ENCODE peak calls at places on chromosomes 4 and X, in ten cellular contexts. G is PC-3; K is Caco-2; Y is upper lobe of right lung; V is OCI-LY7; Q is mucosa of descending colon; E is CD8-positive, alpha-beta T cell; U is SJCRH30; R is lower lobe of right lung; X is tibial nerve. C is an unnamed sample.

GRCh38 chr4:57074753-57075152 is 35.4 kb downstream of the IGFBP7 start:
- DNase-seq in K (no peak), R (no peak), V (no peak), G (peak; percentile 32), Q (no peak), X (no peak), Y (no peak), U (no peak), E (no peak), C (peak; percentile 89)

GRCh38 chr4:186606593-186606992 is 51.2 kb upstream of the MTNR1A start:
- DNase-seq in Q (no peak), U (peak; percentile 87), R (no peak), Y (no peak), V (no peak), G (peak; percentile 3), K (no peak), E (no peak), X (no peak), C (no peak)

GRCh38 chrX:2676794-2677675 is 14.1 kb upstream of the CD99 start:
- DNase-seq in R (no peak), U (no peak), K (peak; percentile 76), X (no peak), Q (no peak), V (no peak), G (peak; percentile 17), Y (no peak), E (no peak), C (peak; percentile 58)

GRCh38 chr4:21790437-21791029 is 158.0 kb downstream of the KCNIP4 start:
- DNase-seq in Q (no peak), E (no peak), R (no peak), X (no peak), K (peak; percentile 39), Y (no peak), G (peak; percentile 78), U (no peak), V (peak; percentile 20), C (peak; percentile 63)

GRCh38 chr4:96145671-96146070 is 305.8 kb downstream of the PDHA2 start:
- DNase-seq in X (no peak), U (no peak), R (no peak), E (no peak), Y (no peak), G (no peak), K (no peak), Q (no peak), V (no peak), C (no peak)

GRCh38 chr4:87953776-87954175 is 21.7 kb upstream of the SPP1 start:
- DNase-seq in Q (no peak), X (no peak), V (no peak), R (no peak), G (no peak), Y (no peak), U (no peak), E (no peak), K (no peak), C (no peak)

GRCh38 chrX:78019586-78020483 is 50.4 kb upstream of the PGAM4 start:
- DNase-seq in Q (no peak), R (no peak), X (no peak), K (no peak), G (peak; percentile 73), U (no peak), Y (no peak), E (no peak), V (no peak), C (no peak)

GRCh38 chr4:176066757-176067156 is 1.1 kb downstream of the WDR17 start:
- DNase-seq in X (no peak), R (no peak), G (no peak), Q (no peak), V (no peak), U (no peak), E (no peak), K (no peak), Y (no peak), C (no peak)

GRCh38 chr4:41360911-41361830 is 104.4 kb downstream of the UCHL1 start:
- DNase-seq in K (peak; percentile 16), Y (peak; percentile 74), G (peak; percentile 46), E (no peak), X (no peak), R (peak; percentile 66), Q (peak; percentile 62), V (no peak), U (peak; percentile 73), C (peak; percentile 66)

GRCh38 chr4:39732728-39733127 is 34.8 kb downstream of the UBE2K start:
- DNase-seq in Y (no peak), V (no peak), K (no peak), Q (no peak), E (no peak), X (no peak), R (no peak), G (peak; percentile 56), U (peak; percentile 67), C (peak; percentile 90)

GRCh38 chrX:40806511-40807220 is 71.3 kb upstream of the MED14 start:
- DNase-seq in R (no peak), V (no peak), K (no peak), G (peak; percentile 35), X (no peak), Y (no peak), Q (no peak), U (no peak), E (no peak), C (peak; percentile 15)

GRCh38 chrX:49165901-49166881 is 3.6 kb downstream of the MAGIX start:
- DNase-seq in R (peak; percentile 86), Q (peak; percentile 87), X (peak; percentile 48), Y (peak; percentile 87), V (peak; percentile 88), K (no peak), G (no peak), E (no peak), U (no peak), C (peak; percentile 17)

GRCh38 chr4:146243883-146244277 is 29.5 kb downstream of the REELD1 start:
- DNase-seq in R (no peak), X (no peak), K (no peak), V (no peak), U (no peak), Y (no peak), Q (no peak), G (no peak), E (no peak), C (no peak)

GRCh38 chr4:113604955-113605354 is 156.6 kb downstream of the CAMK2D start:
- DNase-seq in E (no peak), Q (no peak), X (no peak), U (no peak), Y (no peak), G (no peak), K (no peak), R (no peak), V (no peak), C (peak; percentile 66)

GRCh38 chr4:8099981-8100464 is 58.6 kb downstream of the ABLIM2 start:
- DNase-seq in X (peak; percentile 55), U (no peak), V (no peak), K (no peak), E (no peak), Q (no peak), Y (no peak), G (no peak), R (no peak), C (no peak)

GRCh38 chr4:76736434-76736833 is 161.5 kb downstream of the SOWAHB start:
- DNase-seq in U (no peak), K (no peak), E (no peak), R (no peak), G (no peak), Q (no peak), X (no peak), Y (no peak), V (no peak), C (peak; percentile 86)

DNA sequence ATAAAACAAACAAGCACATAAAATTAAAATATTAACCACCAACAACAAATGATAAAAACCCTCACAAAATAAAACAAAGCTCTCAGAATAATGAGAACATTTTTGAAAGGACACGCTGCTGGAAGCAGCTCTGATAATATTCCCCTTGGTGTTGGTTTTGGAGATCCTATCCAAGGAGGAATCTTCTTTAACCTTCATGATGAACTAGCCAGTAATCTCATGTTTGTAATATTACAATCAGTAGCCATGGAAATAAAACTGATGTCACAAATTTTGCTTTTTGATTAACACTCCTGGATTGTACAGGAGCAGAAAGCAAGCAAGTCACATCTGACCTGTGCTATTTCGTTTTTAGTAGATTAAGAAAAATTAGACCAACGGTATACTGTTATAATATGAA is 154.0 kb downstream of the RASL11B start:
- DNase-seq in X (no peak), K (no peak), V (no peak), G (no peak), E (no peak), Q (no peak), R (no peak), U (no peak), Y (no peak), C (peak; percentile 23)
- H3K4me1 ChIP-seq in X (peaks cover 6% of the 10 kb centered on the region), K (peaks cover 41% of the 10 kb centered on the region), V (no peaks in the 10 kb centered on the region), G (peaks cover 7% of the 10 kb centered on the region), E (peaks cover 12% of the 10 kb centered on the region), Q (peaks cover 5% of the 10 kb centered on the region), R (peaks cover 14% of the 10 kb centered on the region), U (peaks cover 52% of the 10 kb centered on the region), Y (peaks cover 10% of the 10 kb centered on the region), C (peaks cover 78% of the 10 kb centered on the region)

GRCh38 chr4:71830-72229 is 18.7 kb downstream of the ZNF595 start:
- DNase-seq in V (no peak), Q (no peak), X (no peak), R (no peak), G (peak; percentile 3), Y (no peak), U (no peak), K (no peak), E (no peak), C (no peak)
- H3K9me3 ChIP-seq in V (peaks cover 28% of the 10 kb centered on the region), Q (peaks cover 85% of the 10 kb centered on the region), X (peaks cover 84% of the 10 kb centered on the region), R (peaks cover 80% of the 10 kb centered on the region), G (peaks cover 44% of the 10 kb centered on the region), Y (peaks cover 70% of the 10 kb centered on the region), U (peaks cover 50% of the 10 kb centered on the region), K (peaks cover 11% of the 10 kb centered on the region), E (peaks cover 17% of the 10 kb centered on the region), C (peaks cover 4% of the 10 kb centered on the region)

DNA sequence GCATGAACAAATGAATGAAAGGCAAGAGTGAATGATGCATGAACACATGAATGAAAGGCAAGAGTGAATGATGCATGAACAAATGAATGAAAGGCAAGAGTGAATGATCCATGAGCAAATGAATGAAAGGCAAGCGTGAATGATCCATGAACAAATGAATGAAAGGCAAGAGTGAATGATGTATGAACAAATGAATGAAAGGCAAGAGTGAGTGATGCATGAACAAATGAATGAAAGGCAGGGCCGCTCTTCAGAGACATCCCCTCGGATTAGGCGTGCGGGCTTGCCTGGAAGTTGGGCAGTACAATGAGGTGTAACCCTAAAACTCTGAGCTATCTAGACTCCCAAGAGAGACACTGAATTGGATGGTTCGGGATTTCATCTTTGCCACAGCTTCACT is 3.7 kb downstream of the PCGF3 start:
- DNase-seq in Y (no peak), U (no peak), R (no peak), V (no peak), G (no peak), K (no peak), Q (no peak), X (no peak), E (no peak), C (no peak)
- H3K4me1 ChIP-seq in Y (peaks cover 17% of the 10 kb centered on the region), U (no peaks in the 10 kb centered on the region), R (peaks cover 24% of the 10 kb centered on the region), V (peaks cover 6% of the 10 kb centered on the region), G (no peaks in the 10 kb centered on the region), K (no peaks in the 10 kb centered on the region), Q (peaks cover 17% of the 10 kb centered on the region), X (peaks cover 14% of the 10 kb centered on the region), E (peaks cover 24% of the 10 kb centered on the region), C (peaks cover 7% of the 10 kb centered on the region)

GRCh38 chrX:151694121-151694520 is 1.1 kb upstream of the PRRG3 start:
- DNase-seq in G (no peak), E (no peak), X (no peak), V (no peak), K (no peak), R (no peak), Q (no peak), U (no peak), Y (no peak), C (no peak)
- H3K9me3 ChIP-seq in G (no peaks in the 10 kb centered on the region), E (no peaks in the 10 kb centered on the region), X (no peaks in the 10 kb centered on the region), V (no peaks in the 10 kb centered on the region), K (no peaks in the 10 kb centered on the region), R (no peaks in the 10 kb centered on the region), Q (no peaks in the 10 kb centered on the region), U (no peaks in the 10 kb centered on the region), Y (no peaks in the 10 kb centered on the region), C (no peaks in the 10 kb centered on the region)

C was measured in GM23248.